ENCODE peak calls at places on chromosomes 5 and 9, in ten cellular contexts. E is A549, J is ovary, A is IMR-90, M is gastrocnemius medialis, B is HCT116, N is adrenal gland, W is uterus, T is upper lobe of left lung, P is stomach. K is an unnamed sample.

GRCh38 chr9:4489919-4490704 is at the start of gene SLC1A1:
- DNase-seq in B (peak; percentile 43), N (peak; percentile 42), A (peak; percentile 21), P (peak; percentile 73), E (peak; percentile 60), M (peak; percentile 26), J (peak; percentile 49), W (peak; percentile 36), T (peak; percentile 74), K (peak; percentile 93)

GRCh38 chr5:55600536-55601208 is 65.9 kb upstream of the PLPP1 start:
- DNase-seq in J (no peak), T (peak; percentile 43), A (peak; percentile 60), W (no peak), E (no peak), P (no peak), N (no peak), B (no peak), M (no peak), K (no peak)

GRCh38 chr5:145588113-145588512 is 247.0 kb downstream of the PRELID2 start:
- DNase-seq in A (peak; percentile 7), B (no peak), E (no peak), T (no peak), P (no peak), J (no peak), W (no peak), N (no peak), M (no peak), K (no peak)

GRCh38 chr9:129026442-129027223 is 1.5 kb downstream of the SH3GLB2 start:
- DNase-seq in W (no peak), N (no peak), B (no peak), M (no peak), P (peak; percentile 62), A (peak; percentile 24), E (no peak), J (no peak), T (peak; percentile 48), K (no peak)

GRCh38 chr9:87684627-87685204 is 41.2 kb upstream of the CTSL start:
- DNase-seq in A (peak; percentile 24), B (peak; percentile 15), J (peak; percentile 79), P (peak; percentile 59), N (no peak), E (peak; percentile 73), W (peak; percentile 62), T (peak; percentile 56), M (no peak), K (peak; percentile 89)

GRCh38 chr9:130542038-130542437 is 37.3 kb upstream of the FUBP3 start:
- DNase-seq in M (no peak), E (no peak), T (no peak), J (no peak), A (no peak), W (no peak), P (no peak), B (no peak), N (no peak), K (no peak)

GRCh38 chr5:127941646-127942045 is 141.9 kb upstream of the SLC12A2 start:
- DNase-seq in A (no peak), P (no peak), E (no peak), N (no peak), W (no peak), B (no peak), T (no peak), J (no peak), M (no peak), K (peak; percentile 68)

GRCh38 chr5:10577371-10578291 is 13.8 kb downstream of the ANKRD33B start:
- DNase-seq in A (no peak), E (no peak), T (peak; percentile 23), W (no peak), M (no peak), J (no peak), B (no peak), P (no peak), N (peak; percentile 27), K (no peak)

GRCh38 chr9:107856633-107857032 is 367.1 kb upstream of the KLF4 start:
- DNase-seq in A (no peak), P (no peak), M (no peak), N (no peak), T (no peak), J (no peak), E (no peak), W (no peak), B (no peak), K (no peak)

GRCh38 chr5:132313378-132313777 is 19.2 kb downstream of the SLC22A4 start:
- DNase-seq in J (no peak), W (no peak), T (no peak), P (no peak), M (no peak), A (peak; percentile 61), B (no peak), E (no peak), N (no peak), K (no peak)

GRCh38 chr9:136695435-136695895 is 8.2 kb upstream of the AGPAT2 start:
- DNase-seq in A (no peak), E (no peak), M (no peak), W (no peak), N (no peak), J (peak; percentile 33), B (peak; percentile 24), P (peak; percentile 93), T (peak; percentile 92), K (no peak)
- TF ChIP-seq POLR2A in A (no peak), E (no peak), M (no peak), W (no peak), N (no peak), J (no peak), B (no peak), P (no peak), T (no peak), K (no peak)

DNA sequence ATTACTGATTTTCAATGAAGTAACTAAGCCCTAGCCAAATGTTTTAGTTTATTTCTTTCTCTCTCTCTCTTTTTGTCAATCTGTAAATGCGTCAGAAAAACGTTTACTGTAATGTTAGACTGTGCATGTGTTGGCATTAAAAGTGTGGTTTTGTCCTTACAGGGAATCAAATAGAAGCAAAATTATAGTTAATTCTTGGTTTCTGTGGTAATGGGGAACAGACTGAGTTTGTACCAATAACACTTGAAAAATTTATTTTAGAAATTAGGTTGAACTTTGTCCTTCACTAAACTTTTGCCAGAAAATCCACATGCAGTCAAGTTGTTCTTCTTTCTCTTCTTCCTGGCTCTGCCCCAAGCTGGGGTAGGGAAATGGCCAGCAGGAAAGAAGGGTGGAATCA is 52.8 kb upstream of the RPS23 start:
- DNase-seq in P (no peak), A (no peak), J (no peak), E (no peak), M (no peak), B (no peak), W (no peak), N (no peak), T (no peak), K (peak; percentile 53)
- H3K4me3 ChIP-seq in P (no peak overlapping the region), A (no peak overlapping the region), J (no peak overlapping the region), E (no peak overlapping the region), M (no peak overlapping the region), B (no peak overlapping the region), W (no peak overlapping the region), N (no peak overlapping the region), T (no peak overlapping the region), K (no peak overlapping the region)

DNA sequence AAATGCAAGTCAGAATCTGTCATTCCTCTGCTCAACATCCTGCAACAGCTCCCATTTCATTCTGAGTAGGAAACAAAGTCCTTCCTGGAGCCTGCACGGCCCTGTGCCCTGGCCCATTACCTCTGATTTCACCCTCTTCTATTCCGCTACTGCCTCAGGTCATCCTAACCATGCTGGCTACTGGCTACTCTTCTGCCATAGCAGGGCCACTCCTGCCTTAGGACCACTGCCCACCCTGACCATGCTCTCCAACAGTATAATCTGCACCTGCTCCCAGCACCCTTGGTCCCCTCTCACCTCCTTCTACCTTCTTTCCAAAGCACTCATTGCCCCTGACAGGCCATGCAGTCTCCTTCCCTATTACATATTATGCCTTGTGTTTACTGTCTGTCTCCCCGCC is 8.2 kb downstream of the DPH7 start:
- DNase-seq in P (no peak), A (no peak), W (no peak), E (no peak), T (no peak), J (no peak), B (no peak), N (no peak), M (no peak), K (no peak)
- TF ChIP-seq POLR2A in P (no peak), A (no peak), W (no peak), E (no peak), T (no peak), J (no peak), B (no peak), N (no peak), M (no peak), K (no peak)

GRCh38 chr5:181052928-181053759 is 13.1 kb downstream of the BTNL9 start:
- DNase-seq in W (no peak), J (no peak), N (no peak), A (no peak), T (no peak), P (no peak), B (no peak), E (peak; percentile 38), M (no peak), K (no peak)
- H3K4me3 ChIP-seq in W (peak overlapping the region; percentile 22), J (peak overlapping the region; percentile 21), N (no peak overlapping the region), A (peak overlapping the region; percentile 24), T (peak overlapping the region; percentile 63), P (peak overlapping the region; percentile 66), B (peak overlapping the region; percentile 61), E (peak overlapping the region; percentile 83), M (peak overlapping the region; percentile 52), K (peak overlapping the region; percentile 68)

GRCh38 chr5:98928802-98929122 is at the start of gene CHD1:
- DNase-seq in P (peak; percentile 95), T (peak; percentile 94), W (peak; percentile 95), N (peak; percentile 97), E (peak; percentile 78), B (peak; percentile 91), M (peak; percentile 91), A (peak; percentile 94), J (peak; percentile 95), K (peak; percentile 99)
- TF ChIP-seq POLR2A in P (no peak), T (no peak), W (peak; percentile 89), N (peak; percentile 74), E (peak; percentile 21), B (peak; percentile 65), M (peak; percentile 97), A (peak; percentile 33), J (no peak), K (peak; percentile 61)

GRCh38 chr5:136135536-136135935 is 2.9 kb downstream of the SMAD5 start:
- DNase-seq in T (no peak), M (no peak), P (no peak), A (peak; percentile 39), E (no peak), W (no peak), J (no peak), B (no peak), N (no peak), K (no peak)
- H3K4me3 ChIP-seq in T (no peak overlapping the region), M (no peak overlapping the region), P (no peak overlapping the region), A (no peak overlapping the region), E (no peak overlapping the region), W (no peak overlapping the region), J (no peak overlapping the region), B (no peak overlapping the region), N (no peak overlapping the region), K (no peak overlapping the region)